ENCODE peak calls at places on chromosomes 1 and 21, in eight cellular contexts. O, W, D, U, P, J, L and K are unnamed samples.

GRCh38 chr1:42913426-42914091 is 45.1 kb downstream of the SLC2A1 start:
- DNase-seq in O (no peak), W (peak), D (no peak), U (peak), P (no peak), J (peak), L (no peak), K (peak)

GRCh38 chr1:22639286-22639685 is 2.9 kb downstream of the C1QA start:
- DNase-seq in O (no peak), W (peak), D (no peak), U (peak), P (no peak), J (peak), L (no peak), K (peak)

GRCh38 chr1:224433671-224434446 is 738 bp downstream of the WDR26 start:
- DNase-seq in O (no peak), W (no peak), D (no peak), U (peak), P (no peak), J (peak), L (no peak), K (no peak)

GRCh38 chr1:17883136-17883535 is 128.0 kb downstream of the ACTL8 start:
- DNase-seq in O (no peak), W (no peak), D (no peak), U (no peak), P (no peak), J (no peak), L (no peak), K (no peak)

GRCh38 chr1:119966681-119967080 is 70.4 kb upstream of the ADAM30 start:
- DNase-seq in O (no peak), W (no peak), D (no peak), U (no peak), P (no peak), J (no peak), L (no peak), K (no peak)

GRCh38 chr1:160739098-160739511 is at the start of gene SLAMF7:
- DNase-seq in O (no peak), W (no peak), D (no peak), U (peak), P (peak), J (no peak), L (no peak), K (no peak)

GRCh38 chr1:219664310-219665029 is 51.6 kb upstream of the ZC3H11B start:
- DNase-seq in O (no peak), W (no peak), D (no peak), U (no peak), P (no peak), J (no peak), L (no peak), K (no peak)

GRCh38 chr1:33147997-33148314 is 33.9 kb downstream of the TRIM62 start:
- DNase-seq in O (no peak), W (no peak), D (no peak), U (peak), P (no peak), J (peak), L (no peak), K (no peak)

GRCh38 chr1:228552596-228553176 is 65.5 kb downstream of the RNF187 start:
- DNase-seq in O (no peak), W (no peak), D (no peak), U (no peak), P (no peak), J (no peak), L (no peak), K (no peak)

GRCh38 chr1:20640183-20640597 is 6.9 kb downstream of the PINK1 start:
- DNase-seq in O (no peak), W (no peak), D (peak), U (peak), P (peak), J (peak), L (no peak), K (peak)

GRCh38 chr21:37587635-37588177 is 221.1 kb downstream of the DYRK1A start:
- DNase-seq in O (no peak), W (no peak), D (no peak), U (no peak), P (no peak), J (no peak), L (no peak), K (peak)

GRCh38 chr1:201739492-201740085 is 89.4 kb upstream of the IPO9 start:
- DNase-seq in O (peak), W (no peak), D (no peak), U (no peak), P (no peak), J (peak), L (no peak), K (no peak)